ENCODE peak calls at places on chromosomes 5 and 9, in five cellular contexts. One of them, this sample, is unnamed.

GRCh38 chr5:94245608-94246007 is 372.8 kb downstream of the KIAA0825 start:
- DNase-seq in caudate nucleus: no peak
- DNase-seq in GM04503: no peak
- DNase-seq in mammary epithelial cell: peak; percentile 0
- DNase-seq in HEK293T: no peak
- DNase-seq in this sample: no peak

GRCh38 chr5:169511708-169512107 is 71.9 kb upstream of the SPDL1 start:
- DNase-seq in caudate nucleus: no peak
- DNase-seq in GM04503: no peak
- DNase-seq in mammary epithelial cell: no peak
- DNase-seq in HEK293T: no peak
- DNase-seq in this sample: no peak

GRCh38 chr5:169856571-169856970 is 123.7 kb downstream of the INSYN2B start:
- DNase-seq in HEK293T: no peak
- DNase-seq in GM04503: peak; percentile 68
- DNase-seq in mammary epithelial cell: peak; percentile 79
- DNase-seq in caudate nucleus: no peak
- DNase-seq in this sample: no peak

GRCh38 chr5:756865-757345 is 27.6 kb downstream of the ZDHHC11B start:
- DNase-seq in mammary epithelial cell: no peak
- DNase-seq in caudate nucleus: no peak
- DNase-seq in HEK293T: no peak
- DNase-seq in GM04503: no peak
- DNase-seq in this sample: no peak

GRCh38 chr9:127921592-127922120 is 4.8 kb upstream of the ST6GALNAC4 start:
- DNase-seq in GM04503: no peak
- DNase-seq in HEK293T: peak; percentile 79
- DNase-seq in caudate nucleus: peak; percentile 60
- DNase-seq in mammary epithelial cell: no peak
- DNase-seq in this sample: no peak

GRCh38 chr5:180815241-180816031 is 12.8 kb upstream of the MGAT1 start:
- DNase-seq in caudate nucleus: no peak
- DNase-seq in HEK293T: no peak
- DNase-seq in mammary epithelial cell: no peak
- DNase-seq in GM04503: no peak
- DNase-seq in this sample: no peak

GRCh38 chr9:91312717-91313325 is 48.9 kb downstream of the AUH start:
- DNase-seq in GM04503: no peak
- DNase-seq in mammary epithelial cell: peak; percentile 80
- DNase-seq in HEK293T: no peak
- DNase-seq in caudate nucleus: no peak
- DNase-seq in this sample: no peak

GRCh38 chr5:32542216-32543059 is 42.9 kb upstream of the SUB1 start:
- DNase-seq in HEK293T: no peak
- DNase-seq in caudate nucleus: no peak
- DNase-seq in GM04503: no peak
- DNase-seq in mammary epithelial cell: no peak
- DNase-seq in this sample: no peak

GRCh38 chr9:5899292-5899691 is 8.6 kb downstream of the MLANA start:
- DNase-seq in HEK293T: no peak
- DNase-seq in mammary epithelial cell: no peak
- DNase-seq in GM04503: no peak
- DNase-seq in caudate nucleus: no peak
- DNase-seq in this sample: no peak

GRCh38 chr9:1421436-1421835 is 371.3 kb downstream of the DMRT2 start:
- DNase-seq in mammary epithelial cell: no peak
- DNase-seq in HEK293T: no peak
- DNase-seq in GM04503: no peak
- DNase-seq in caudate nucleus: no peak
- DNase-seq in this sample: no peak

GRCh38 chr5:157546456-157547100 is 29.0 kb downstream of the ADAM19 start:
- DNase-seq in HEK293T: no peak
- DNase-seq in GM04503: no peak
- DNase-seq in mammary epithelial cell: no peak
- DNase-seq in caudate nucleus: no peak
- DNase-seq in this sample: no peak

GRCh38 chr5:72138943-72139467 is 31.7 kb downstream of the MAP1B start:
- DNase-seq in mammary epithelial cell: peak; percentile 92
- DNase-seq in caudate nucleus: no peak
- DNase-seq in GM04503: peak; percentile 84
- DNase-seq in HEK293T: no peak
- DNase-seq in this sample: peak; percentile 48

GRCh38 chr5:178768371-178769260 is 38.2 kb upstream of the ZNF354A start:
- DNase-seq in GM04503: no peak
- DNase-seq in mammary epithelial cell: no peak
- DNase-seq in caudate nucleus: no peak
- DNase-seq in HEK293T: no peak
- DNase-seq in this sample: no peak

GRCh38 chr9:128684325-128685021 is 4.5 kb upstream of the SET start:
- DNase-seq in caudate nucleus: peak; percentile 6
- DNase-seq in HEK293T: peak; percentile 69
- DNase-seq in mammary epithelial cell: peak; percentile 94
- DNase-seq in GM04503: peak; percentile 47
- DNase-seq in this sample: peak; percentile 34

GRCh38 chr9:19720374-19720773 is 68.5 kb downstream of the SLC24A2 start:
- DNase-seq in caudate nucleus: no peak
- DNase-seq in GM04503: no peak
- DNase-seq in HEK293T: peak; percentile 53
- DNase-seq in mammary epithelial cell: peak; percentile 27
- DNase-seq in this sample: no peak

GRCh38 chr9:127524373-127524772 is 73.1 kb downstream of the LRSAM1 start:
- DNase-seq in HEK293T: no peak
- DNase-seq in GM04503: no peak
- DNase-seq in caudate nucleus: no peak
- DNase-seq in mammary epithelial cell: no peak
- DNase-seq in this sample: no peak

GRCh38 chr9:133458643-133459312 is 1.0 kb upstream of the CACFD1 start:
- DNase-seq in caudate nucleus: no peak
- DNase-seq in HEK293T: no peak
- DNase-seq in mammary epithelial cell: no peak
- DNase-seq in GM04503: no peak
- DNase-seq in this sample: no peak

GRCh38 chr9:32551491-32552049 is 557 bp upstream of the SMIM27 start:
- DNase-seq in HEK293T: peak; percentile 6
- DNase-seq in caudate nucleus: peak; percentile 26
- DNase-seq in GM04503: no peak
- DNase-seq in mammary epithelial cell: no peak
- DNase-seq in this sample: peak; percentile 46

GRCh38 chr9:116141864-116142561 is 11.6 kb upstream of the PAPPA start:
- DNase-seq in caudate nucleus: no peak
- DNase-seq in HEK293T: no peak
- DNase-seq in mammary epithelial cell: peak; percentile 60
- DNase-seq in GM04503: no peak
- DNase-seq in this sample: no peak

GRCh38 chr9:128072144-128073021 is 4.4 kb downstream of the SLC25A25 start:
- DNase-seq in mammary epithelial cell: peak; percentile 63
- DNase-seq in caudate nucleus: peak; percentile 14
- DNase-seq in HEK293T: no peak
- DNase-seq in GM04503: peak; percentile 43
- DNase-seq in this sample: peak; percentile 72

GRCh38 chr5:17096975-17097695 is 120.3 kb upstream of the BASP1 start:
- DNase-seq in HEK293T: peak; percentile 14
- DNase-seq in GM04503: no peak
- DNase-seq in mammary epithelial cell: peak; percentile 33
- DNase-seq in caudate nucleus: no peak
- DNase-seq in this sample: no peak

GRCh38 chr9:33447404-33448158 is at the start of gene AQP3:
- DNase-seq in GM04503: no peak
- DNase-seq in mammary epithelial cell: peak; percentile 44
- DNase-seq in HEK293T: peak; percentile 83
- DNase-seq in caudate nucleus: peak; percentile 24
- DNase-seq in this sample: no peak

GRCh38 chr5:133199366-133199901 is 147.6 kb downstream of the HSPA4 start:
- DNase-seq in GM04503: no peak
- DNase-seq in mammary epithelial cell: no peak
- DNase-seq in caudate nucleus: no peak
- DNase-seq in HEK293T: no peak
- DNase-seq in this sample: no peak

GRCh38 chr5:172640139-172640538 is 924 bp upstream of the NEURL1B start:
- DNase-seq in GM04503: no peak
- DNase-seq in mammary epithelial cell: no peak
- DNase-seq in HEK293T: no peak
- DNase-seq in caudate nucleus: no peak
- DNase-seq in this sample: no peak

GRCh38 chr5:172243302-172243701 is 40.3 kb downstream of the UBTD2 start:
- DNase-seq in HEK293T: no peak
- DNase-seq in GM04503: no peak
- DNase-seq in mammary epithelial cell: no peak
- DNase-seq in caudate nucleus: no peak
- DNase-seq in this sample: no peak

GRCh38 chr5:133843911-133844310 is 124.5 kb downstream of the C5orf15 start:
- DNase-seq in GM04503: no peak
- DNase-seq in HEK293T: no peak
- DNase-seq in caudate nucleus: no peak
- DNase-seq in mammary epithelial cell: no peak
- DNase-seq in this sample: no peak

GRCh38 chr5:177310757-177311173 is 933 bp downstream of the MXD3 start:
- DNase-seq in caudate nucleus: no peak
- DNase-seq in GM04503: no peak
- DNase-seq in mammary epithelial cell: peak; percentile 20
- DNase-seq in HEK293T: no peak
- DNase-seq in this sample: no peak

GRCh38 chr5:109105631-109106267 is 304.0 kb downstream of the PJA2 start:
- DNase-seq in mammary epithelial cell: peak; percentile 73
- DNase-seq in HEK293T: no peak
- DNase-seq in caudate nucleus: no peak
- DNase-seq in GM04503: peak; percentile 90
- DNase-seq in this sample: peak; percentile 0

GRCh38 chr5:111772456-111772855 is 15.5 kb upstream of the NREP start:
- DNase-seq in GM04503: no peak
- DNase-seq in HEK293T: peak; percentile 28
- DNase-seq in mammary epithelial cell: no peak
- DNase-seq in caudate nucleus: no peak
- DNase-seq in this sample: no peak

GRCh38 chr5:44546283-44546682 is 157.1 kb upstream of the FGF10 start:
- DNase-seq in mammary epithelial cell: peak; percentile 74
- DNase-seq in caudate nucleus: no peak
- DNase-seq in GM04503: peak; percentile 65
- DNase-seq in HEK293T: no peak
- DNase-seq in this sample: no peak

GRCh38 chr5:17813214-17813613 is 179.0 kb downstream of the TAF11L14 start:
- DNase-seq in mammary epithelial cell: peak; percentile 40
- DNase-seq in HEK293T: no peak
- DNase-seq in GM04503: no peak
- DNase-seq in caudate nucleus: no peak
- DNase-seq in this sample: no peak